ENCODE peak calls at places on chromosomes 6 and 20, in eight cellular contexts. O, S, Q, W, G, P, K and U are unnamed samples.

GRCh38 chr6:121698617-121699016 is 263.2 kb downstream of the GJA1 start:
- DNase-seq in O (no peak), S (no peak), Q (no peak), W (no peak), G (no peak), P (no peak), K (no peak), U (no peak)

GRCh38 chr6:127969701-127970100 is 68.8 kb upstream of the THEMIS start:
- DNase-seq in O (no peak), S (no peak), Q (no peak), W (no peak), G (no peak), P (no peak), K (no peak), U (no peak)

GRCh38 chr20:10565922-10566897 is 107.6 kb downstream of the JAG1 start:
- DNase-seq in O (peak), S (no peak), Q (no peak), W (no peak), G (no peak), P (peak), K (no peak), U (no peak)

GRCh38 chr6:137926985-137927384 is 59.9 kb downstream of the TNFAIP3 start:
- DNase-seq in O (no peak), S (no peak), Q (no peak), W (no peak), G (no peak), P (no peak), K (no peak), U (no peak)

GRCh38 chr20:14925286-14925685 is 587.9 kb upstream of the FLRT3 start:
- DNase-seq in O (no peak), S (no peak), Q (peak), W (no peak), G (no peak), P (peak), K (peak), U (peak)

GRCh38 chr20:64228751-64229518 is 26.6 kb upstream of the PCMTD2 start:
- DNase-seq in O (no peak), S (no peak), Q (no peak), W (no peak), G (peak), P (no peak), K (no peak), U (no peak)

GRCh38 chr20:61117725-61118124 is 134.3 kb upstream of the CDH4 start:
- DNase-seq in O (peak), S (no peak), Q (peak), W (no peak), G (no peak), P (no peak), K (peak), U (peak)

GRCh38 chr6:139257821-139258398 is 33.9 kb downstream of the TXLNB start:
- DNase-seq in O (no peak), S (no peak), Q (no peak), W (no peak), G (no peak), P (no peak), K (no peak), U (no peak)

GRCh38 chr6:157891544-157892362 is 68.7 kb downstream of the SNX9 start:
- DNase-seq in O (no peak), S (no peak), Q (no peak), W (no peak), G (no peak), P (no peak), K (no peak), U (no peak)

GRCh38 chr20:14235355-14235754 is 102.1 kb downstream of the FLRT3 start:
- DNase-seq in O (peak), S (no peak), Q (peak), W (no peak), G (no peak), P (peak), K (peak), U (peak)

DNA sequence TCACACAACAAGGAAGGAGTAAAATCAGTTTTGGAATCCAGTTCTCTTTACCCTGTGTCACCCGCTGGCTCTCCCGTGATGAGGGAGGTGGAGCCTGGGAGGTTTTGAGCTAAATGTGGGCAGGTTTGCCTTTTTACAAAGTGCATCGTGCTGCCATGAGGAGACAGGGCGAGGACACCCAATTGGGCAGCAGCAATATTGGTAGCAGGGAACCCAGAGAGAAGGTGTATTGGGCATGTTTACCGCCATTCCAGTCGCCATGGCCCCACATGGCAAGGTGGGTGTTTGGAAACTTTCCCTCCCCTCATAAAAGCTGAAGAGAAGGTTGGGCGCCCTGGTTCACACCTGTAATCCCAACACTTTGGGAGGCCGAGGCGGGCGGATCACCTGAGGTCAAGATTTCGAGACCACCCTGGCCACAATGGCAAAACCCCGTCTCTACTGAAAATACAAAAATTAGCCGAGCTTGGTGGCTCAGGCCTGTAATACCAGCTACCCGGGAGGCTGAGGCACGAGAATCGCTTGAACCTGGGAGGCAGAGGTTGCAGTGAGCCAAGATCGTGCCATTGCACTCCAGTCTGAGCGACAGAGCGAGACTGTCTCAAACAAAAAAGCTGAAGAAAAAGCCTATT is 3.5 kb upstream of the UBE2V1 start:
- DNase-seq in O (no peak), S (no peak), Q (no peak), W (no peak), G (no peak), P (no peak), K (no peak), U (no peak)
- H3K4me3 ChIP-seq in O (peak), S (peak), Q (peak), W (peak), G (peak), P (peak), K (no peak), U (peak)

DNA sequence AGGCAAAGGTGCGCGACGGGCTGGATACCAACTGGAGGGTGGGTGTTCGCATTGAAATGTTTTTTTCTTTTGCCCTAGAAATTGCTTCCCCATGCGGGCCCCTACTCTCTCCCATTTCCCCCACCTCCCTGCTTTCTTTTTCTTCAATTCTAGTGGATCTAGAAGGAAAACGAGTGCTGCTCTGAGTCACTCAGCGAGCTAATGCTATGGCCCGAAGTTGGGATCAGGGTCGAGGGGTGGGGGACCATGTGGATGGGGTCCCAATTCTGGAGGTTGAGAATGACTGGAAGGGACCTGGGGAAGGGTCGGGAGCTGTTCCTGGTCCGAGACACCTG is 71.5 kb downstream of the SOX4 start:
- DNase-seq in O (no peak), S (no peak), Q (no peak), W (no peak), G (no peak), P (no peak), K (no peak), U (no peak)
- H3K4me3 ChIP-seq in O (peak), S (no peak), Q (peak), W (peak), G (peak), P (peak), K (peak), U (peak)

GRCh38 chr6:2840794-2841061 is 935 bp downstream of the SERPINB1 start:
- DNase-seq in O (no peak), S (no peak), Q (no peak), W (no peak), G (no peak), P (no peak), K (no peak), U (no peak)

GRCh38 chr6:2841264-2842138 is at the start of gene SERPINB1:
- DNase-seq in O (peak), S (peak), Q (peak), W (peak), G (peak), P (peak), K (peak), U (peak)

GRCh38 chr6:2839982-2840793 is 1.5 kb downstream of the SERPINB1 start:
- DNase-seq in O (no peak), S (no peak), Q (no peak), W (no peak), G (no peak), P (no peak), K (no peak), U (no peak)

GRCh38 chr6:2843138-2843740 is 1.6 kb upstream of the SERPINB1 start:
- DNase-seq in O (no peak), S (no peak), Q (no peak), W (no peak), G (no peak), P (peak), K (no peak), U (no peak)

GRCh38 chr6:2842139-2842552 is 483 bp upstream of the SERPINB1 start:
- DNase-seq in O (no peak), S (no peak), Q (no peak), W (no peak), G (no peak), P (no peak), K (no peak), U (no peak)
- H3K4me3 ChIP-seq in O (peak), S (peak), Q (peak), W (peak), G (peak), P (peak), K (peak), U (no peak)

GRCh38 chr6:170280689-170281045 is 10.2 kb downstream of the DLL1 start:
- DNase-seq in O (no peak), S (no peak), Q (peak), W (no peak), G (no peak), P (no peak), K (no peak), U (no peak)
- H3K4me3 ChIP-seq in O (peak), S (peak), Q (peak), W (no peak), G (peak), P (peak), K (peak), U (no peak)

DNA sequence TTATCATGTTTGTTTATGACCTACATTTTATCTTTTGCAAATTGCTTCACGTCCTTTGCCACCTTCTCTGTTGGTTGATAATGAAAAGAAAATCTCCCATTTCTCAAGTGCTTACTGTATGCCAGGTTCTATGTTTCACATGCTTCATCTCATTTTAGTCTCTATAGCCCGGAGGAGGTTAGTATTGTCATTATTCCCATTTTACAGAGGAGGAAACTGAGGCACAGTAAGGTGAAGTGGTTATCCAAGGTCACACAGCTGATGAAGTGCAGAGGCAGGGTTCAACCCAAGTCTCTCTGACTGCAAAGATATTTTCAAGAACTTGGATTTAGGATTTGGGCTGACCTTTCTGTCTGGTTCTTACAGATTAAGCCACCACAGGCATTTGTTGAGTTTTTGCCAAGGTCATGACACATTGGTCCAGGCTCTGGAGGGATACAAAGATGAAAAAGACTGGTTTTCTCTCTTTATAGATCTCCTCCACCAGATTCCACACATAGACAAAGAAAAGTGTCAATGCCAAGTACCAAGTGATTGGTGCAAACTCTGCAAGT is 20.6 kb downstream of the CNBD2 start:
- DNase-seq in O (no peak), S (no peak), Q (no peak), W (no peak), G (no peak), P (peak), K (no peak), U (no peak)
- H3K4me3 ChIP-seq in O (no peak), S (no peak), Q (no peak), W (no peak), G (no peak), P (no peak), K (no peak), U (no peak)

GRCh38 chr6:44115866-44116265 is 11.4 kb downstream of the MRPL14 start:
- DNase-seq in O (peak), S (no peak), Q (no peak), W (no peak), G (no peak), P (no peak), K (no peak), U (peak)
- H3K4me3 ChIP-seq in O (no peak), S (no peak), Q (no peak), W (no peak), G (peak), P (no peak), K (no peak), U (no peak)

GRCh38 chr6:84967389-84967788 is 203.0 kb upstream of the TBX18 start:
- DNase-seq in O (peak), S (no peak), Q (peak), W (peak), G (no peak), P (peak), K (peak), U (peak)

GRCh38 chr6:84967965-84968364 is 203.6 kb upstream of the TBX18 start:
- DNase-seq in O (no peak), S (no peak), Q (no peak), W (no peak), G (no peak), P (no peak), K (no peak), U (no peak)
- H3K4me3 ChIP-seq in O (no peak), S (no peak), Q (no peak), W (no peak), G (no peak), P (no peak), K (no peak), U (no peak)

GRCh38 chr6:43123691-43124314 is 47.3 kb upstream of the SRF start:
- DNase-seq in O (no peak), S (no peak), Q (no peak), W (no peak), G (no peak), P (no peak), K (no peak), U (no peak)
- H3K4me3 ChIP-seq in O (no peak), S (no peak), Q (no peak), W (no peak), G (no peak), P (no peak), K (no peak), U (no peak)

GRCh38 chr6:44119704-44120262 is 7.5 kb downstream of the MRPL14 start:
- DNase-seq in O (no peak), S (no peak), Q (no peak), W (no peak), G (no peak), P (peak), K (no peak), U (no peak)

GRCh38 chr6:44120692-44121443 is 6.4 kb downstream of the MRPL14 start:
- DNase-seq in O (no peak), S (no peak), Q (no peak), W (no peak), G (no peak), P (no peak), K (no peak), U (no peak)

GRCh38 chr6:44123544-44123943 is 3.7 kb downstream of the MRPL14 start:
- DNase-seq in O (no peak), S (no peak), Q (no peak), W (no peak), G (no peak), P (no peak), K (no peak), U (no peak)

GRCh38 chr6:44126320-44127149 is 717 bp downstream of the MRPL14 start:
- DNase-seq in O (peak), S (peak), Q (peak), W (no peak), G (peak), P (peak), K (peak), U (peak)

DNA sequence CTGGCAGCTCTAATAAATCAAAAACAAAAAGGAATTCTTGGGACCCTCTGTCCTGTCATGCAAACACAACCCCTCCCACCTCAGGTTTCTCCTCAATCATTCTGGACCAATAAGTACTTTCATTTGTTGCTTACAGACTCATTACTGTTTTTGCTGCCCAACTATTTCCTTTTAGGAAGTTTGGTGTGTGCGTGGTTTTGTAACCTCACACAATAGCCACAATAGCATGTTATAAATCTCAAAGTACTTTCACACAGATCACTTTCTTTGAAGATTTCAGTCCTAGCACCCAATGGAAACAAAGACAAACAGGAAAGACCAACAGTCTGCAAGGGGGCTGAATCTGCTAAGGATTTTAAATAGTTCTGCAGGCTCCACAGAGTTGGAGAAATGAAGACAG is 4.4 kb downstream of the MRPL14 start:
- DNase-seq in O (no peak), S (no peak), Q (peak), W (no peak), G (no peak), P (peak), K (no peak), U (peak)
- H3K4me3 ChIP-seq in O (no peak), S (no peak), Q (no peak), W (no peak), G (peak), P (no peak), K (no peak), U (no peak)